ENCODE peak calls at places on chromosomes 3 and 15, in ten cellular contexts. One of them, this sample, is unnamed.

GRCh38 chr3:187072102-187072501 is 67.2 kb downstream of the RPL39L start:
- DNase-seq in mesenchymal stem cell: no peak
- DNase-seq in pons: no peak
- DNase-seq in NCI-H1092 treated with DMSO at 0.1 percent for 48 hours: no peak
- DNase-seq in brain microvascular endothelial cell: no peak
- DNase-seq in WTC11: no peak
- DNase-seq in K562: no peak
- DNase-seq in substantia nigra: no peak
- DNase-seq in esophagus muscularis mucosa: no peak
- DNase-seq in progenitor cell of endocrine pancreas: no peak
- DNase-seq in this sample: no peak

GRCh38 chr3:68129065-68129464 is 474.7 kb upstream of the SUCLG2 start:
- DNase-seq in esophagus muscularis mucosa: no peak
- DNase-seq in brain microvascular endothelial cell: no peak
- DNase-seq in NCI-H1092 treated with DMSO at 0.1 percent for 48 hours: no peak
- DNase-seq in mesenchymal stem cell: no peak
- DNase-seq in WTC11: no peak
- DNase-seq in pons: no peak
- DNase-seq in substantia nigra: no peak
- DNase-seq in progenitor cell of endocrine pancreas: no peak
- DNase-seq in K562: no peak
- DNase-seq in this sample: no peak

GRCh38 chr3:66236281-66236680 is 15.5 kb downstream of the SLC25A26 start:
- DNase-seq in esophagus muscularis mucosa: no peak
- DNase-seq in NCI-H1092 treated with DMSO at 0.1 percent for 48 hours: no peak
- DNase-seq in K562: no peak
- DNase-seq in mesenchymal stem cell: peak; percentile 12
- DNase-seq in progenitor cell of endocrine pancreas: no peak
- DNase-seq in brain microvascular endothelial cell: no peak
- DNase-seq in pons: no peak
- DNase-seq in WTC11: peak; percentile 20
- DNase-seq in substantia nigra: no peak
- DNase-seq in this sample: no peak

GRCh38 chr3:186365202-186365974 is 3.4 kb upstream of the DGKG start:
- DNase-seq in esophagus muscularis mucosa: no peak
- DNase-seq in substantia nigra: peak; percentile 62
- DNase-seq in WTC11: no peak
- DNase-seq in NCI-H1092 treated with DMSO at 0.1 percent for 48 hours: no peak
- DNase-seq in mesenchymal stem cell: no peak
- DNase-seq in pons: peak; percentile 56
- DNase-seq in brain microvascular endothelial cell: peak; percentile 22
- DNase-seq in K562: no peak
- DNase-seq in progenitor cell of endocrine pancreas: no peak
- DNase-seq in this sample: no peak

GRCh38 chr3:25460751-25461150 is 32.7 kb downstream of the RARB start:
- DNase-seq in WTC11: no peak
- DNase-seq in K562: no peak
- DNase-seq in substantia nigra: no peak
- DNase-seq in NCI-H1092 treated with DMSO at 0.1 percent for 48 hours: no peak
- DNase-seq in brain microvascular endothelial cell: no peak
- DNase-seq in esophagus muscularis mucosa: no peak
- DNase-seq in mesenchymal stem cell: peak; percentile 37
- DNase-seq in progenitor cell of endocrine pancreas: no peak
- DNase-seq in pons: no peak
- DNase-seq in this sample: no peak

GRCh38 chr3:12891985-12892839 is 50.8 kb upstream of the RPL32 start:
- DNase-seq in pons: peak; percentile 78
- DNase-seq in brain microvascular endothelial cell: peak; percentile 44
- DNase-seq in NCI-H1092 treated with DMSO at 0.1 percent for 48 hours: peak; percentile 64
- DNase-seq in K562: peak; percentile 70
- DNase-seq in mesenchymal stem cell: peak; percentile 71
- DNase-seq in esophagus muscularis mucosa: no peak
- DNase-seq in substantia nigra: no peak
- DNase-seq in progenitor cell of endocrine pancreas: peak; percentile 28
- DNase-seq in WTC11: peak; percentile 50
- DNase-seq in this sample: peak; percentile 13

GRCh38 chr3:8972614-8973013 is 9.3 kb upstream of the RAD18 start:
- DNase-seq in pons: no peak
- DNase-seq in K562: peak; percentile 89
- DNase-seq in mesenchymal stem cell: peak; percentile 49
- DNase-seq in esophagus muscularis mucosa: peak; percentile 82
- DNase-seq in progenitor cell of endocrine pancreas: no peak
- DNase-seq in brain microvascular endothelial cell: peak; percentile 52
- DNase-seq in substantia nigra: no peak
- DNase-seq in WTC11: no peak
- DNase-seq in NCI-H1092 treated with DMSO at 0.1 percent for 48 hours: no peak
- DNase-seq in this sample: no peak

GRCh38 chr3:54264050-54264449 is 141.7 kb downstream of the CACNA2D3 start:
- DNase-seq in substantia nigra: no peak
- DNase-seq in K562: no peak
- DNase-seq in WTC11: no peak
- DNase-seq in mesenchymal stem cell: no peak
- DNase-seq in pons: no peak
- DNase-seq in NCI-H1092 treated with DMSO at 0.1 percent for 48 hours: no peak
- DNase-seq in esophagus muscularis mucosa: no peak
- DNase-seq in progenitor cell of endocrine pancreas: no peak
- DNase-seq in brain microvascular endothelial cell: no peak
- DNase-seq in this sample: no peak

GRCh38 chr3:136171097-136171542 is 25.0 kb downstream of the MSL2 start:
- DNase-seq in K562: no peak
- DNase-seq in WTC11: no peak
- DNase-seq in progenitor cell of endocrine pancreas: no peak
- DNase-seq in substantia nigra: no peak
- DNase-seq in esophagus muscularis mucosa: no peak
- DNase-seq in mesenchymal stem cell: no peak
- DNase-seq in brain microvascular endothelial cell: no peak
- DNase-seq in pons: no peak
- DNase-seq in NCI-H1092 treated with DMSO at 0.1 percent for 48 hours: no peak
- DNase-seq in this sample: no peak

GRCh38 chr3:192831111-192831644 is 86.5 kb downstream of the MB21D2 start:
- DNase-seq in pons: no peak
- DNase-seq in esophagus muscularis mucosa: no peak
- DNase-seq in mesenchymal stem cell: peak; percentile 93
- DNase-seq in NCI-H1092 treated with DMSO at 0.1 percent for 48 hours: no peak
- DNase-seq in brain microvascular endothelial cell: peak; percentile 86
- DNase-seq in K562: no peak
- DNase-seq in progenitor cell of endocrine pancreas: no peak
- DNase-seq in WTC11: no peak
- DNase-seq in substantia nigra: no peak
- DNase-seq in this sample: peak; percentile 89

GRCh38 chr3:102530443-102531195 is 95.8 kb downstream of the ZPLD1 start:
- DNase-seq in mesenchymal stem cell: peak; percentile 36
- DNase-seq in progenitor cell of endocrine pancreas: no peak
- DNase-seq in WTC11: no peak
- DNase-seq in substantia nigra: no peak
- DNase-seq in esophagus muscularis mucosa: no peak
- DNase-seq in pons: no peak
- DNase-seq in brain microvascular endothelial cell: peak; percentile 7
- DNase-seq in K562: no peak
- DNase-seq in NCI-H1092 treated with DMSO at 0.1 percent for 48 hours: no peak
- DNase-seq in this sample: no peak

GRCh38 chr3:45319231-45320085 is 68.9 kb upstream of the LARS2 start:
- DNase-seq in esophagus muscularis mucosa: no peak
- DNase-seq in substantia nigra: no peak
- DNase-seq in mesenchymal stem cell: no peak
- DNase-seq in NCI-H1092 treated with DMSO at 0.1 percent for 48 hours: no peak
- DNase-seq in WTC11: no peak
- DNase-seq in brain microvascular endothelial cell: no peak
- DNase-seq in K562: no peak
- DNase-seq in progenitor cell of endocrine pancreas: no peak
- DNase-seq in pons: no peak
- DNase-seq in this sample: no peak

GRCh38 chr3:186219211-186219638 is 110.3 kb upstream of the ETV5 start:
- DNase-seq in mesenchymal stem cell: no peak
- DNase-seq in brain microvascular endothelial cell: no peak
- DNase-seq in NCI-H1092 treated with DMSO at 0.1 percent for 48 hours: no peak
- DNase-seq in WTC11: no peak
- DNase-seq in K562: no peak
- DNase-seq in substantia nigra: peak; percentile 16
- DNase-seq in pons: peak; percentile 73
- DNase-seq in esophagus muscularis mucosa: no peak
- DNase-seq in progenitor cell of endocrine pancreas: no peak
- DNase-seq in this sample: no peak

GRCh38 chr15:70741107-70741511 is 22.2 kb downstream of the UACA start:
- DNase-seq in K562: no peak
- DNase-seq in progenitor cell of endocrine pancreas: no peak
- DNase-seq in WTC11: no peak
- DNase-seq in esophagus muscularis mucosa: no peak
- DNase-seq in substantia nigra: no peak
- DNase-seq in NCI-H1092 treated with DMSO at 0.1 percent for 48 hours: no peak
- DNase-seq in brain microvascular endothelial cell: peak; percentile 78
- DNase-seq in pons: peak; percentile 52
- DNase-seq in mesenchymal stem cell: peak; percentile 88
- DNase-seq in this sample: peak; percentile 87

GRCh38 chr3:10757021-10757820 is 58.8 kb upstream of the SLC6A11 start:
- DNase-seq in WTC11: no peak
- DNase-seq in K562: no peak
- DNase-seq in esophagus muscularis mucosa: no peak
- DNase-seq in mesenchymal stem cell: no peak
- DNase-seq in substantia nigra: no peak
- DNase-seq in progenitor cell of endocrine pancreas: no peak
- DNase-seq in pons: no peak
- DNase-seq in NCI-H1092 treated with DMSO at 0.1 percent for 48 hours: no peak
- DNase-seq in brain microvascular endothelial cell: peak; percentile 40
- DNase-seq in this sample: no peak

GRCh38 chr3:88957751-88958452 is 149.5 kb upstream of the EPHA3 start:
- DNase-seq in progenitor cell of endocrine pancreas: no peak
- DNase-seq in NCI-H1092 treated with DMSO at 0.1 percent for 48 hours: no peak
- DNase-seq in substantia nigra: no peak
- DNase-seq in mesenchymal stem cell: peak; percentile 49
- DNase-seq in pons: no peak
- DNase-seq in brain microvascular endothelial cell: peak; percentile 86
- DNase-seq in K562: no peak
- DNase-seq in WTC11: no peak
- DNase-seq in esophagus muscularis mucosa: no peak
- DNase-seq in this sample: peak; percentile 37

GRCh38 chr15:77864211-77865105 is 213.1 kb downstream of the TBC1D2B start:
- DNase-seq in NCI-H1092 treated with DMSO at 0.1 percent for 48 hours: no peak
- DNase-seq in K562: no peak
- DNase-seq in mesenchymal stem cell: no peak
- DNase-seq in WTC11: no peak
- DNase-seq in esophagus muscularis mucosa: no peak
- DNase-seq in brain microvascular endothelial cell: no peak
- DNase-seq in substantia nigra: no peak
- DNase-seq in pons: no peak
- DNase-seq in progenitor cell of endocrine pancreas: no peak
- DNase-seq in this sample: no peak

GRCh38 chr3:77042892-77043291 is 3.0 kb downstream of the ROBO2 start:
- DNase-seq in pons: no peak
- DNase-seq in esophagus muscularis mucosa: no peak
- DNase-seq in mesenchymal stem cell: no peak
- DNase-seq in K562: no peak
- DNase-seq in NCI-H1092 treated with DMSO at 0.1 percent for 48 hours: peak; percentile 14
- DNase-seq in WTC11: no peak
- DNase-seq in progenitor cell of endocrine pancreas: no peak
- DNase-seq in brain microvascular endothelial cell: no peak
- DNase-seq in substantia nigra: no peak
- DNase-seq in this sample: no peak

GRCh38 chr15:66588537-66588936 is 22.7 kb upstream of the LCTL start:
- DNase-seq in esophagus muscularis mucosa: no peak
- DNase-seq in pons: no peak
- DNase-seq in NCI-H1092 treated with DMSO at 0.1 percent for 48 hours: no peak
- DNase-seq in progenitor cell of endocrine pancreas: no peak
- DNase-seq in brain microvascular endothelial cell: no peak
- DNase-seq in K562: peak; percentile 47
- DNase-seq in WTC11: peak; percentile 80
- DNase-seq in mesenchymal stem cell: no peak
- DNase-seq in substantia nigra: no peak
- DNase-seq in this sample: no peak

GRCh38 chr3:167814441-167814951 is 79.0 kb downstream of the SERPINI1 start:
- DNase-seq in NCI-H1092 treated with DMSO at 0.1 percent for 48 hours: peak; percentile 84
- DNase-seq in mesenchymal stem cell: no peak
- DNase-seq in substantia nigra: peak; percentile 58
- DNase-seq in pons: peak; percentile 99
- DNase-seq in WTC11: no peak
- DNase-seq in progenitor cell of endocrine pancreas: no peak
- DNase-seq in esophagus muscularis mucosa: no peak
- DNase-seq in brain microvascular endothelial cell: peak; percentile 52
- DNase-seq in K562: no peak
- DNase-seq in this sample: peak; percentile 21

GRCh38 chr3:152683521-152683999 is 151.4 kb upstream of the P2RY1 start:
- DNase-seq in brain microvascular endothelial cell: no peak
- DNase-seq in esophagus muscularis mucosa: no peak
- DNase-seq in substantia nigra: no peak
- DNase-seq in WTC11: no peak
- DNase-seq in mesenchymal stem cell: no peak
- DNase-seq in progenitor cell of endocrine pancreas: no peak
- DNase-seq in NCI-H1092 treated with DMSO at 0.1 percent for 48 hours: no peak
- DNase-seq in K562: no peak
- DNase-seq in pons: no peak
- DNase-seq in this sample: no peak

GRCh38 chr3:78116874-78117273 is 1077.0 kb downstream of the ROBO2 start:
- DNase-seq in WTC11: no peak
- DNase-seq in NCI-H1092 treated with DMSO at 0.1 percent for 48 hours: no peak
- DNase-seq in brain microvascular endothelial cell: peak; percentile 69
- DNase-seq in mesenchymal stem cell: peak; percentile 81
- DNase-seq in esophagus muscularis mucosa: no peak
- DNase-seq in K562: no peak
- DNase-seq in substantia nigra: no peak
- DNase-seq in pons: no peak
- DNase-seq in progenitor cell of endocrine pancreas: no peak
- DNase-seq in this sample: peak; percentile 80

GRCh38 chr3:195729476-195729875 is 8.7 kb downstream of the MUC20 start:
- DNase-seq in substantia nigra: no peak
- DNase-seq in WTC11: no peak
- DNase-seq in mesenchymal stem cell: no peak
- DNase-seq in progenitor cell of endocrine pancreas: no peak
- DNase-seq in K562: no peak
- DNase-seq in pons: no peak
- DNase-seq in brain microvascular endothelial cell: no peak
- DNase-seq in esophagus muscularis mucosa: no peak
- DNase-seq in NCI-H1092 treated with DMSO at 0.1 percent for 48 hours: no peak
- DNase-seq in this sample: no peak

GRCh38 chr3:25056-25455 is 171.5 kb upstream of the CHL1 start:
- DNase-seq in NCI-H1092 treated with DMSO at 0.1 percent for 48 hours: no peak
- DNase-seq in pons: no peak
- DNase-seq in substantia nigra: no peak
- DNase-seq in progenitor cell of endocrine pancreas: no peak
- DNase-seq in mesenchymal stem cell: no peak
- DNase-seq in K562: no peak
- DNase-seq in brain microvascular endothelial cell: no peak
- DNase-seq in WTC11: no peak
- DNase-seq in esophagus muscularis mucosa: no peak
- DNase-seq in this sample: no peak

GRCh38 chr3:43477600-43477999 is 144.2 kb downstream of the ANO10 start:
- DNase-seq in substantia nigra: no peak
- DNase-seq in pons: no peak
- DNase-seq in brain microvascular endothelial cell: no peak
- DNase-seq in esophagus muscularis mucosa: no peak
- DNase-seq in NCI-H1092 treated with DMSO at 0.1 percent for 48 hours: no peak
- DNase-seq in mesenchymal stem cell: no peak
- DNase-seq in K562: no peak
- DNase-seq in progenitor cell of endocrine pancreas: no peak
- DNase-seq in WTC11: no peak
- DNase-seq in this sample: no peak